ENCODE peak calls at places on chromosome 1, in six cellular contexts. One of them, this sample, is unnamed.

GRCh38 chr1:153957744-153958110 is 685 bp downstream of the CRTC2 start:
- DNase-seq in tibial nerve: no peak
- DNase-seq in A549: no peak
- DNase-seq in left ventricle myocardium inferior: no peak
- DNase-seq in tibial artery: no peak
- DNase-seq in astrocyte of the cerebellum: no peak
- DNase-seq in this sample: no peak

GRCh38 chr1:206895837-206896242 is 1.4 kb upstream of the IL24 start:
- DNase-seq in tibial nerve: no peak
- DNase-seq in A549: peak
- DNase-seq in left ventricle myocardium inferior: no peak
- DNase-seq in tibial artery: no peak
- DNase-seq in astrocyte of the cerebellum: no peak
- DNase-seq in this sample: no peak

GRCh38 chr1:228723921-228724320 is 11.4 kb upstream of the RHOU start:
- DNase-seq in tibial nerve: no peak
- DNase-seq in A549: no peak
- DNase-seq in left ventricle myocardium inferior: no peak
- DNase-seq in tibial artery: no peak
- DNase-seq in astrocyte of the cerebellum: no peak
- DNase-seq in this sample: no peak

GRCh38 chr1:53409695-53410094 is 49.5 kb upstream of the DMRTB1 start:
- DNase-seq in tibial nerve: no peak
- DNase-seq in A549: no peak
- DNase-seq in left ventricle myocardium inferior: no peak
- DNase-seq in tibial artery: no peak
- DNase-seq in astrocyte of the cerebellum: no peak
- DNase-seq in this sample: no peak

GRCh38 chr1:30575066-30575465 is 148.3 kb downstream of the MATN1 start:
- DNase-seq in tibial nerve: no peak
- DNase-seq in A549: no peak
- DNase-seq in left ventricle myocardium inferior: no peak
- DNase-seq in tibial artery: no peak
- DNase-seq in astrocyte of the cerebellum: no peak
- DNase-seq in this sample: no peak

GRCh38 chr1:243672675-243673074 is 177.4 kb downstream of the AKT3 start:
- DNase-seq in tibial nerve: no peak
- DNase-seq in A549: no peak
- DNase-seq in left ventricle myocardium inferior: no peak
- DNase-seq in tibial artery: no peak
- DNase-seq in astrocyte of the cerebellum: peak
- DNase-seq in this sample: no peak

GRCh38 chr1:218575856-218576255 is 230.7 kb downstream of the TGFB2 start:
- DNase-seq in tibial nerve: no peak
- DNase-seq in A549: no peak
- DNase-seq in left ventricle myocardium inferior: no peak
- DNase-seq in tibial artery: no peak
- DNase-seq in astrocyte of the cerebellum: no peak
- DNase-seq in this sample: no peak

GRCh38 chr1:27335506-27336422 is 6.1 kb upstream of the SYTL1 start:
- DNase-seq in tibial nerve: no peak
- DNase-seq in A549: no peak
- DNase-seq in left ventricle myocardium inferior: no peak
- DNase-seq in tibial artery: no peak
- DNase-seq in astrocyte of the cerebellum: no peak
- DNase-seq in this sample: no peak

GRCh38 chr1:26726784-26727183 is 31.0 kb downstream of the ARID1A start:
- DNase-seq in tibial nerve: no peak
- DNase-seq in A549: no peak
- DNase-seq in left ventricle myocardium inferior: no peak
- DNase-seq in tibial artery: no peak
- DNase-seq in astrocyte of the cerebellum: no peak
- DNase-seq in this sample: no peak

GRCh38 chr1:245475116-245475515 is 320.3 kb downstream of the KIF26B start:
- DNase-seq in tibial nerve: no peak
- DNase-seq in A549: no peak
- DNase-seq in left ventricle myocardium inferior: no peak
- DNase-seq in tibial artery: no peak
- DNase-seq in astrocyte of the cerebellum: peak
- DNase-seq in this sample: no peak

GRCh38 chr1:226827458-226827857 is 43.0 kb upstream of the PSEN2 start:
- DNase-seq in tibial nerve: peak
- DNase-seq in A549: no peak
- DNase-seq in left ventricle myocardium inferior: peak
- DNase-seq in tibial artery: peak
- DNase-seq in astrocyte of the cerebellum: no peak
- DNase-seq in this sample: no peak

GRCh38 chr1:221411283-221411682 is 330.6 kb downstream of the DUSP10 start:
- DNase-seq in tibial nerve: no peak
- DNase-seq in A549: no peak
- DNase-seq in left ventricle myocardium inferior: no peak
- DNase-seq in tibial artery: no peak
- DNase-seq in astrocyte of the cerebellum: no peak
- DNase-seq in this sample: no peak

GRCh38 chr1:236063919-236064673 is 794 bp downstream of the NID1 start:
- DNase-seq in tibial nerve: peak
- DNase-seq in A549: peak
- DNase-seq in left ventricle myocardium inferior: peak
- DNase-seq in tibial artery: peak
- DNase-seq in astrocyte of the cerebellum: peak
- DNase-seq in this sample: no peak

GRCh38 chr1:67094191-67094590 is 40.2 kb upstream of the SLC35D1 start:
- DNase-seq in tibial nerve: no peak
- DNase-seq in A549: no peak
- DNase-seq in left ventricle myocardium inferior: no peak
- DNase-seq in tibial artery: no peak
- DNase-seq in astrocyte of the cerebellum: no peak
- DNase-seq in this sample: no peak

GRCh38 chr1:204791453-204792366 is 79.0 kb upstream of the NFASC start:
- DNase-seq in tibial nerve: peak
- DNase-seq in A549: peak
- DNase-seq in left ventricle myocardium inferior: peak
- DNase-seq in tibial artery: peak
- DNase-seq in astrocyte of the cerebellum: no peak
- DNase-seq in this sample: peak

GRCh38 chr1:229253170-229253974 is 17.5 kb upstream of the RAB4A start:
- DNase-seq in tibial nerve: peak
- DNase-seq in A549: no peak
- DNase-seq in left ventricle myocardium inferior: no peak
- DNase-seq in tibial artery: no peak
- DNase-seq in astrocyte of the cerebellum: peak
- DNase-seq in this sample: peak

GRCh38 chr1:214861615-214862014 is 220.9 kb upstream of the KCNK2 start:
- DNase-seq in tibial nerve: no peak
- DNase-seq in A549: no peak
- DNase-seq in left ventricle myocardium inferior: no peak
- DNase-seq in tibial artery: no peak
- DNase-seq in astrocyte of the cerebellum: no peak
- DNase-seq in this sample: no peak

GRCh38 chr1:27299385-27300252 is 22.3 kb upstream of the TMEM222 start:
- DNase-seq in tibial nerve: peak
- DNase-seq in A549: no peak
- DNase-seq in left ventricle myocardium inferior: peak
- DNase-seq in tibial artery: peak
- DNase-seq in astrocyte of the cerebellum: peak
- DNase-seq in this sample: no peak

GRCh38 chr1:51327386-51327785 is 3.0 kb downstream of the TTC39A start:
- DNase-seq in tibial nerve: no peak
- DNase-seq in A549: no peak
- DNase-seq in left ventricle myocardium inferior: no peak
- DNase-seq in tibial artery: no peak
- DNase-seq in astrocyte of the cerebellum: no peak
- DNase-seq in this sample: no peak

GRCh38 chr1:205703072-205703471 is 22.8 kb upstream of the SLC45A3 start:
- DNase-seq in tibial nerve: no peak
- DNase-seq in A549: no peak
- DNase-seq in left ventricle myocardium inferior: no peak
- DNase-seq in tibial artery: no peak
- DNase-seq in astrocyte of the cerebellum: no peak
- DNase-seq in this sample: no peak

GRCh38 chr1:28885982-28886730 is 28.2 kb upstream of the EPB41 start:
- DNase-seq in tibial nerve: no peak
- DNase-seq in A549: no peak
- DNase-seq in left ventricle myocardium inferior: no peak
- DNase-seq in tibial artery: no peak
- DNase-seq in astrocyte of the cerebellum: no peak
- DNase-seq in this sample: no peak
- H3K4me3 ChIP-seq in tibial nerve: peak
- H3K4me3 ChIP-seq in A549: peak
- H3K4me3 ChIP-seq in left ventricle myocardium inferior: peak
- H3K4me3 ChIP-seq in tibial artery: peak
- H3K4me3 ChIP-seq in astrocyte of the cerebellum: peak
- H3K4me3 ChIP-seq in this sample: peak

DNA sequence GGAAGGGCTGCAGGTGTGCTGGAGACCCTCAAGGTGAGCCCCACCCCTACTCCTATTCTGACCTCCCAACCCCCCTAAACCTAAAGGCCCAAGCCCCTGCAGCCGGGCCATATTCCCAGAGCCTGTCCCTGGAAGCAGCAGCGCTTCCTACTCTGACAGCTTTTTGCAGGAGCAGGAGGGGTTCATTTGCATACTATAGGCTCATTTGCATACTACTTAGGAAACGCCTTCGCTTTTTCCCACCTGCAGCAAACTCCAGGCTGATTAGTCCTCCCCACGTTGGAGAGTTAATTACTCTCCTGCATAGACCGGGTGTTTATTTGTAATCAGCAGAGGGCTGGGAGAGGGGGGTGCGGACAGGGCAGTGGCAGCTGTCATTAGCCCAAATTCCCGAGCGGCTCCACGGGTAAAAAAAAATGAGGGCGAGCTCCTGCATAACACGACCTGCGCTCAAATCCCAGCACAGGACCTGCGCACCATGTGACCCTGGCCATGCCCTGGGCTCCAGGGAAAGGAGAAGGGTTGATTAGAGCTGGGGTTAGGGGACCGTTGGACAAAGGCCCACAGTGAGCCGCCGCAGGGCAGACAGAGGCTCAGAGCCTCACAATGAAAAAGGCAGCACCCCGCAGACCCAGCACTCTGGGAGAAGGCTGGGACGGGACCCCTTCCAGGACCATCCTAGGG is 10.1 kb upstream of the C1QA start:
- DNase-seq in tibial nerve: no peak
- DNase-seq in A549: no peak
- DNase-seq in left ventricle myocardium inferior: no peak
- DNase-seq in tibial artery: no peak
- DNase-seq in astrocyte of the cerebellum: no peak
- DNase-seq in this sample: no peak
- H3K4me3 ChIP-seq in tibial nerve: no peak
- H3K4me3 ChIP-seq in A549: no peak
- H3K4me3 ChIP-seq in left ventricle myocardium inferior: no peak
- H3K4me3 ChIP-seq in tibial artery: no peak
- H3K4me3 ChIP-seq in astrocyte of the cerebellum: no peak
- H3K4me3 ChIP-seq in this sample: no peak

DNA sequence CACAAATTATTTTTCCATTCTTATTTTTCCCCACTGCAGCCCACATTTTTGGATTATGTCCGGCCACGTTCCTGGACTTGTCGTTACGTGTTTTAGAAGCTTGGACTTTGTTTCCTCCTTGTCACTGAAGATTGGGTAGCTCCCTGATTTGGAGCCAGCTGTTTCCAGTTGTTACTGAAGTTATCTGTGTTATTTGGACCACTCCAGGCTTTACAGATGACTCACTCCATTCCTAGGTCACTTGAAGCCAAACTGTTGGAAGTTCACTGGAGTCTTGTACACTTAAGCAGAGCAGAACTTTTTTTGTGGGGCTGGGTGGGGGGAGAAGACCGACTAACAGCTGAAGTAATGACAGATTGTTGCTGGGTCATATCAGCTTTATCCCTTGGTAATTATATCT is 12.2 kb upstream of the AXDND1 start:
- DNase-seq in tibial nerve: no peak
- DNase-seq in A549: no peak
- DNase-seq in left ventricle myocardium inferior: peak
- DNase-seq in tibial artery: peak
- DNase-seq in astrocyte of the cerebellum: peak
- DNase-seq in this sample: no peak
- H3K4me3 ChIP-seq in tibial nerve: no peak
- H3K4me3 ChIP-seq in A549: no peak
- H3K4me3 ChIP-seq in left ventricle myocardium inferior: no peak
- H3K4me3 ChIP-seq in tibial artery: no peak
- H3K4me3 ChIP-seq in astrocyte of the cerebellum: no peak
- H3K4me3 ChIP-seq in this sample: no peak

GRCh38 chr1:173208868-173209267 is 1.7 kb upstream of the TNFSF4 start:
- DNase-seq in tibial nerve: no peak
- DNase-seq in A549: no peak
- DNase-seq in left ventricle myocardium inferior: no peak
- DNase-seq in tibial artery: no peak
- DNase-seq in astrocyte of the cerebellum: no peak
- DNase-seq in this sample: no peak
- H3K4me3 ChIP-seq in tibial nerve: no peak
- H3K4me3 ChIP-seq in A549: no peak
- H3K4me3 ChIP-seq in left ventricle myocardium inferior: no peak
- H3K4me3 ChIP-seq in tibial artery: no peak
- H3K4me3 ChIP-seq in astrocyte of the cerebellum: no peak
- H3K4me3 ChIP-seq in this sample: no peak

DNA sequence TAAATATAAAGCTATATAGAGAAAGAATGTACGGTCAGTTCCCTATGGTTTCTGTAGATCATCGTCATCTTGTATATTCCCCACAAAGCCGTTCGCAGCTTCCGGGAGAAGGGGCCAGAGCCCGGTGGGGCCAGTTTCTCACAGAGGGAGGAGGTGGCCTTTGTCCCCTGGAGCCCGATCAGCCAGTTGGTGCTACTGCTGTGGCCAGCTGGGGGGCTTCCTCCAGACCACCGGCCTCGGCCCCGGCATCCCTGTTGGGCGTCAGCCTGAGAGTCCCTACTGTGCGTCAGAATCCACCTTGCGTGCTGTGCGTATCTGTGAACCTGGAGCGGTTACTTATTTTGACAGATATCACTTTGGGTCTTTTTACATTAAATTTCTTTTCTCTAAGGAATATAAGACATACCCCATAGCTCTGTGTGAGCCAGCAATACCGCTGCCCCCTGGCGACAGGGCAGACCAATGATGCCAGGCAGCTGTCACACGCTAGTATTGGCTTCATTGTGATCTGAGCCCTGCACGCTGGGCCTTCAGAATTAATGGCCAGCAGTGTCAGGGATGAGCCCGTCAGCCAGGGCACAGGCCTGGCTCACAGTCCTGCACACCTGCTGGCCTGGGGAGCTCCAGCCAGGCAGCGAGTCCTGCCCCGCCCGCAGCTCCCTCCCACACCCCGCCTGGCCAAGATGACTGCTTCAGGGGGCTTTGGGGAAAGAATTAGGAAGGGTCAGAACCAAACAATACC is 145.9 kb downstream of the PGBD5 start:
- DNase-seq in tibial nerve: no peak
- DNase-seq in A549: no peak
- DNase-seq in left ventricle myocardium inferior: no peak
- DNase-seq in tibial artery: no peak
- DNase-seq in astrocyte of the cerebellum: no peak
- DNase-seq in this sample: no peak
- H3K4me3 ChIP-seq in tibial nerve: no peak
- H3K4me3 ChIP-seq in A549: no peak
- H3K4me3 ChIP-seq in left ventricle myocardium inferior: no peak
- H3K4me3 ChIP-seq in tibial artery: no peak
- H3K4me3 ChIP-seq in astrocyte of the cerebellum: no peak
- H3K4me3 ChIP-seq in this sample: peak

GRCh38 chr1:208007938-208008342 is 97.0 kb upstream of the CD34 start:
- DNase-seq in tibial nerve: no peak
- DNase-seq in A549: no peak
- DNase-seq in left ventricle myocardium inferior: no peak
- DNase-seq in tibial artery: no peak
- DNase-seq in astrocyte of the cerebellum: peak
- DNase-seq in this sample: no peak
- H3K4me3 ChIP-seq in tibial nerve: no peak
- H3K4me3 ChIP-seq in A549: no peak
- H3K4me3 ChIP-seq in left ventricle myocardium inferior: no peak
- H3K4me3 ChIP-seq in tibial artery: no peak
- H3K4me3 ChIP-seq in astrocyte of the cerebellum: no peak
- H3K4me3 ChIP-seq in this sample: no peak